ENCODE peak calls at places on chromosomes 7 and 10, in eight cellular contexts. M, Y, V, D, C, J, G and R are unnamed samples.

GRCh38 chr7:99076615-99077014 is 67.3 kb downstream of the SMURF1 start:
- DNase-seq in M (no peak), Y (no peak), V (no peak), D (no peak), C (no peak), J (no peak), G (no peak), R (no peak)

GRCh38 chr7:123154231-123154860 is 45.4 kb downstream of the SLC13A1 start:
- DNase-seq in M (peak; percentile 67), Y (peak; percentile 85), V (peak; percentile 79), D (peak; percentile 80), C (peak; percentile 65), J (peak; percentile 80), G (peak; percentile 50), R (no peak)

GRCh38 chr10:98582363-98582762 is 135.6 kb upstream of the HPS1 start:
- DNase-seq in M (no peak), Y (no peak), V (no peak), D (no peak), C (no peak), J (no peak), G (no peak), R (no peak)

GRCh38 chr7:82841828-82842227 is 320.9 kb downstream of the PCLO start:
- DNase-seq in M (no peak), Y (no peak), V (no peak), D (no peak), C (no peak), J (no peak), G (no peak), R (no peak)

GRCh38 chr7:75737856-75738603 is 711 bp downstream of the HIP1 start:
- DNase-seq in M (peak; percentile 40), Y (peak; percentile 48), V (no peak), D (peak; percentile 22), C (peak; percentile 35), J (no peak), G (no peak), R (no peak)

GRCh38 chr7:71733108-71733870 is 601.3 kb downstream of the GALNT17 start:
- DNase-seq in M (peak; percentile 84), Y (peak; percentile 73), V (peak; percentile 63), D (peak; percentile 73), C (peak; percentile 72), J (peak; percentile 83), G (peak; percentile 22), R (peak; percentile 84)

GRCh38 chr7:101614939-101615302 is 14.2 kb downstream of the MYL10 start:
- DNase-seq in M (no peak), Y (no peak), V (no peak), D (peak; percentile 16), C (no peak), J (no peak), G (no peak), R (no peak)

GRCh38 chr7:105261689-105262088 is 127.0 kb downstream of the SRPK2 start:
- DNase-seq in M (no peak), Y (no peak), V (no peak), D (peak; percentile 16), C (no peak), J (no peak), G (peak; percentile 35), R (no peak)

GRCh38 chr10:91007656-91008055 is 86.8 kb upstream of the ANKRD1 start:
- DNase-seq in M (no peak), Y (no peak), V (no peak), D (no peak), C (no peak), J (no peak), G (no peak), R (no peak)

GRCh38 chr7:93150200-93150835 is 2.1 kb upstream of the SAMD9L start:
- DNase-seq in M (no peak), Y (no peak), V (peak; percentile 53), D (no peak), C (no peak), J (no peak), G (peak; percentile 73), R (no peak)

GRCh38 chr7:128174391-128174790 is 66.7 kb upstream of the LEP start:
- DNase-seq in M (no peak), Y (peak; percentile 45), V (no peak), D (no peak), C (no peak), J (no peak), G (no peak), R (no peak)

GRCh38 chr7:112143567-112143966 is 62.6 kb downstream of the DOCK4 start:
- DNase-seq in M (no peak), Y (no peak), V (no peak), D (no peak), C (no peak), J (no peak), G (peak; percentile 94), R (no peak)

GRCh38 chr7:93574646-93575554 is at the start of gene CALCR:
- DNase-seq in M (no peak), Y (no peak), V (peak; percentile 16), D (no peak), C (no peak), J (no peak), G (no peak), R (peak; percentile 49)

GRCh38 chr10:75622503-75622902 is 191.1 kb downstream of the LRMDA start:
- DNase-seq in M (no peak), Y (no peak), V (no peak), D (no peak), C (no peak), J (no peak), G (no peak), R (no peak)

GRCh38 chr7:1918881-1919525 is 248.9 kb downstream of the ELFN1 start:
- DNase-seq in M (peak; percentile 23), Y (no peak), V (no peak), D (no peak), C (no peak), J (no peak), G (no peak), R (peak; percentile 56)

GRCh38 chr7:1919539-1920265 is 249.6 kb downstream of the ELFN1 start:
- DNase-seq in M (peak; percentile 81), Y (no peak), V (no peak), D (peak; percentile 33), C (no peak), J (peak; percentile 68), G (peak; percentile 26), R (peak; percentile 94)

GRCh38 chr7:1916621-1916970 is 246.5 kb downstream of the ELFN1 start:
- DNase-seq in M (no peak), Y (no peak), V (no peak), D (no peak), C (no peak), J (no peak), G (no peak), R (no peak)

GRCh38 chr7:1917221-1918062 is 247.4 kb downstream of the ELFN1 start:
- DNase-seq in M (peak; percentile 23), Y (no peak), V (no peak), D (no peak), C (no peak), J (no peak), G (no peak), R (peak; percentile 50)

DNA sequence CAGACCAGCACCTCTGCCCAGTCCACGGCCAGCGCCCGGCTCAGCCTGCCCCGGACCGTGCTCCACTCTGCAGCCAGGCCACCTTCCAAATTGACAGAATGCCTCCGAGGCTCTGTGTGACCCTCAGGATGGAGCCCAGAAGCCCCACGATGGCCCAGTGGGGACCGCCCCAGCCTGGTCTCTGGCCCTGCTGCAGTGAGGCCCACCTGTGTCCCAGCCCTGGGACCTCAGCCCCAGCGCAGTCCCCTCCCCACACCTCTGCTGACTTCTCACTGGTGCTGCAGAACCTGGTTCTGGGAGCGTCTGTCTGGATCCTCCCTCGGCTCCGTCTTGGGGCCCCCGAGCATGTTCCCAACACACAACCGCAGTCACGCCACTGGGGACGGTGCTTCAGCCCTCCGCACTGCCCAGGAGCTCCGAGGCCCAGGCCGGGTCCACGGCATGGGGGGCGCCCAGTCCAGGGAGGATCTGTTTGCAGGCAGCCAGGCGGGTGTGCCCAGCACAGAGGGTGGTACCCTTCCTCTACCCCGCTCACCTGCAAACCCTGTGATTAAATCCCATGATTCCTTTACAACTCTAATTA is 248.1 kb downstream of the ELFN1 start:
- DNase-seq in M (peak; percentile 19), Y (no peak), V (no peak), D (no peak), C (no peak), J (no peak), G (no peak), R (peak; percentile 22)
- H3K4me1 ChIP-seq in M (peaks cover 23% of the 10 kb centered on the region), Y (no peaks in the 10 kb centered on the region), V (no peaks in the 10 kb centered on the region), D (no peaks in the 10 kb centered on the region), C (no peaks in the 10 kb centered on the region), J (peaks cover 3% of the 10 kb centered on the region), G (peaks cover 17% of the 10 kb centered on the region), R (peaks cover 33% of the 10 kb centered on the region)

GRCh38 chr10:123326674-123327073 is 172.5 kb downstream of the BUB3 start:
- DNase-seq in M (no peak), Y (no peak), V (no peak), D (no peak), C (no peak), J (no peak), G (no peak), R (no peak)
- H3K4me3 ChIP-seq in M (no peak overlapping the region), Y (no peak overlapping the region), V (no peak overlapping the region), D (no peak overlapping the region), C (no peak overlapping the region), J (no peak overlapping the region), G (no peak overlapping the region), R (no peak overlapping the region)

DNA sequence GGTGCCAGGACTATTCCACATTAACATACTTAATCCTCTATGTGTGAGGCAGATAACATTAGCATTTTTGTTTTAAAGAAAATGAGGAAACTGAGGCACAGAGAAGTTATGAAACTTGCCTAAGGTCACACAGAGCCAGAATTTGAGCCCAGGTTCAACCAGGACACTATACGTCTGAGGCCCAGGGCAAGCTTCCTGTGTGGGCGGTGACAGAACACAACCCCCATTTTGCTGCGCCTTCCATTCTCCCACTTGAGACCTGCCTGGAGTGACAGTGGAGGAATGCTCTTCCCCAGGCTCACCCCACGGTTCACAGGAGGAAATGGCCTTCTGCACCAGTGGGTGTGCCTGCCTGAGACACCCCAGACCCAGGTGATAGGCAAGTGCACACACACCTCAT is 164.1 kb downstream of the SH3PXD2A start:
- DNase-seq in M (no peak), Y (no peak), V (no peak), D (no peak), C (no peak), J (no peak), G (no peak), R (no peak)
- TF ChIP-seq POLR2A in M (no peak), Y (no peak), V (no peak), D (no peak), C (no peak), J (no peak), G (no peak), R (no peak)

DNA sequence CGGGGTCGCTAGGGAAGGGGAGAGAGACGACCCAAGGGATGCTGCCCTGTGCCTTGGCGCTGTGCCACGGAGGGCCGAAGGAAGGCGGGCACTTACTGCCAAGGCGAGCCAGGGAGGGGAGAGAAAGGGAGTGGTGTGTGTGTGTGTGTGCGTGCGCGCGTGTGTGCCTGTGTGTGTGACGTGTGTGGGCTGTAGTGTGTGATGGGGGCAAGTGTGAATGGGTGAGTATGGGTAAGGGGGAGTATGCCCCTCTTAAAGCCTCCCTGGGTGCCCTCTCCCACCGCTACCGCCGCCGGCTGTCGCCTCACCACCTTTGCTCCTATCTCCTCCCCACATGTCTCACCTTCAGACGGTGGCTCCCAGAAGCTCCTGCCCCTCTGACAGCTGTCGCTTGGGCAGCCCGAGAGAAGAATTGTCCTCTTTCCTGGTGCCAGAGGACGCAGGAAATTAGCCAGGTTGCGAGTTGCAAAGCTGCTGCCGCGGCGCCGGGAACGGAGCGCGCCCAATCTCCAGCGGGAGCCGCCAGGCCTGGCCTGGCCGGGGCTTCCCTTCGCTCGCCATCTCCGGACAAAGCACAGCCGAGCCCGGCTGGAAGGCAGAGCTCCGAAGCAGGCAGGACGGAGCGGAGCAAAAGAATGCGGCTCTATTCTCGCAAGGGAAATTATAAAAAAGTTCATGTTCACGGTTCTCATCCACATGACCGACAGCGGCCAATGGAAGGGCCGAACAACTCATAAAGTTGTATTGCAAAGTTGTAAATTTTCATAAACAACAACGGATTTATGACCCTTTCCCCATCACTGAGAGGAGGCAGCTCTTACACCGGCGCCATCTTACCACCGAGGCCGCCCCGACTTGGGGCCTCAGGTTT is at the start of gene HOXA3:
- DNase-seq in M (no peak), Y (peak; percentile 85), V (no peak), D (peak; percentile 84), C (peak; percentile 72), J (peak; percentile 26), G (peak; percentile 59), R (no peak)
- H3K4me1 ChIP-seq in M (peaks cover 32% of the 10 kb centered on the region), Y (peaks cover 52% of the 10 kb centered on the region), V (peaks cover 16% of the 10 kb centered on the region), D (peaks cover 45% of the 10 kb centered on the region), C (no peaks in the 10 kb centered on the region), J (peaks cover 19% of the 10 kb centered on the region), G (peaks cover 12% of the 10 kb centered on the region), R (no peaks in the 10 kb centered on the region)